ENCODE peak calls at places on chromosome 13, in ten cellular contexts. One of them, this sample, is unnamed.
A peak's percentile ranks its signal among the peaks of the same experiment; 100 is the strongest.

GRCh38 chr13:60617863-60618733 is 221.1 kb downstream of the TDRD3 start:
- DNase-seq in AG10803: peak; percentile 55
- DNase-seq in IMR-90: peak; percentile 36
- DNase-seq in body of pancreas: no peak
- DNase-seq in fibroblast of mammary gland: peak; percentile 54
- DNase-seq in upper lobe of right lung: no peak
- DNase-seq in AG09309: peak; percentile 14
- DNase-seq in tibial nerve: no peak
- DNase-seq in cardiac muscle cell: peak; percentile 14
- DNase-seq in breast epithelium: no peak
- DNase-seq in this sample: peak; percentile 31

GRCh38 chr13:30569901-30570576 is 47.7 kb upstream of the USPL1 start:
- DNase-seq in AG10803: peak; percentile 94
- DNase-seq in IMR-90: peak; percentile 99
- DNase-seq in body of pancreas: no peak
- DNase-seq in fibroblast of mammary gland: peak; percentile 98
- DNase-seq in upper lobe of right lung: no peak
- DNase-seq in AG09309: peak; percentile 90
- DNase-seq in tibial nerve: no peak
- DNase-seq in cardiac muscle cell: no peak
- DNase-seq in breast epithelium: peak; percentile 33
- DNase-seq in this sample: no peak

GRCh38 chr13:46495647-46496046 is 57.3 kb upstream of the LRCH1 start:
- DNase-seq in AG10803: peak; percentile 63
- DNase-seq in IMR-90: no peak
- DNase-seq in body of pancreas: no peak
- DNase-seq in fibroblast of mammary gland: peak; percentile 57
- DNase-seq in upper lobe of right lung: no peak
- DNase-seq in AG09309: no peak
- DNase-seq in tibial nerve: no peak
- DNase-seq in cardiac muscle cell: no peak
- DNase-seq in breast epithelium: no peak
- DNase-seq in this sample: peak; percentile 51

GRCh38 chr13:93413972-93414717 is 187.5 kb downstream of the GPC6 start:
- DNase-seq in AG10803: no peak
- DNase-seq in IMR-90: peak; percentile 55
- DNase-seq in body of pancreas: no peak
- DNase-seq in fibroblast of mammary gland: peak; percentile 33
- DNase-seq in upper lobe of right lung: no peak
- DNase-seq in AG09309: no peak
- DNase-seq in tibial nerve: no peak
- DNase-seq in cardiac muscle cell: no peak
- DNase-seq in breast epithelium: no peak
- DNase-seq in this sample: no peak

GRCh38 chr13:76289558-76289957 is 596.6 kb downstream of the KCTD12 start:
- DNase-seq in AG10803: no peak
- DNase-seq in IMR-90: no peak
- DNase-seq in body of pancreas: no peak
- DNase-seq in fibroblast of mammary gland: peak; percentile 9
- DNase-seq in upper lobe of right lung: no peak
- DNase-seq in AG09309: no peak
- DNase-seq in tibial nerve: no peak
- DNase-seq in cardiac muscle cell: no peak
- DNase-seq in breast epithelium: no peak
- DNase-seq in this sample: no peak

GRCh38 chr13:24032674-24033073 is 127.8 kb upstream of the SPATA13 start:
- DNase-seq in AG10803: peak; percentile 61
- DNase-seq in IMR-90: peak; percentile 34
- DNase-seq in body of pancreas: peak; percentile 65
- DNase-seq in fibroblast of mammary gland: peak; percentile 60
- DNase-seq in upper lobe of right lung: no peak
- DNase-seq in AG09309: no peak
- DNase-seq in tibial nerve: no peak
- DNase-seq in cardiac muscle cell: no peak
- DNase-seq in breast epithelium: no peak
- DNase-seq in this sample: no peak

GRCh38 chr13:110529522-110530311 is 31.8 kb downstream of the RAB20 start:
- DNase-seq in AG10803: no peak
- DNase-seq in IMR-90: no peak
- DNase-seq in body of pancreas: no peak
- DNase-seq in fibroblast of mammary gland: no peak
- DNase-seq in upper lobe of right lung: no peak
- DNase-seq in AG09309: no peak
- DNase-seq in tibial nerve: no peak
- DNase-seq in cardiac muscle cell: no peak
- DNase-seq in breast epithelium: no peak
- DNase-seq in this sample: no peak

GRCh38 chr13:29702912-29703351 is 107.4 kb upstream of the SLC7A1 start:
- DNase-seq in AG10803: peak; percentile 93
- DNase-seq in IMR-90: peak; percentile 69
- DNase-seq in body of pancreas: no peak
- DNase-seq in fibroblast of mammary gland: peak; percentile 93
- DNase-seq in upper lobe of right lung: no peak
- DNase-seq in AG09309: peak; percentile 94
- DNase-seq in tibial nerve: no peak
- DNase-seq in cardiac muscle cell: no peak
- DNase-seq in breast epithelium: no peak
- DNase-seq in this sample: no peak

GRCh38 chr13:70604448-70604847 is 496.2 kb upstream of the KLHL1 start:
- DNase-seq in AG10803: no peak
- DNase-seq in IMR-90: no peak
- DNase-seq in body of pancreas: no peak
- DNase-seq in fibroblast of mammary gland: no peak
- DNase-seq in upper lobe of right lung: no peak
- DNase-seq in AG09309: no peak
- DNase-seq in tibial nerve: no peak
- DNase-seq in cardiac muscle cell: peak; percentile 45
- DNase-seq in breast epithelium: no peak
- DNase-seq in this sample: no peak

GRCh38 chr13:36420437-36420891 is 11.8 kb upstream of the CCNA1 start:
- DNase-seq in AG10803: peak; percentile 57
- DNase-seq in IMR-90: peak; percentile 59
- DNase-seq in body of pancreas: peak; percentile 67
- DNase-seq in fibroblast of mammary gland: peak; percentile 79
- DNase-seq in upper lobe of right lung: peak; percentile 70
- DNase-seq in AG09309: peak; percentile 24
- DNase-seq in tibial nerve: peak; percentile 58
- DNase-seq in cardiac muscle cell: peak; percentile 78
- DNase-seq in breast epithelium: peak; percentile 68
- DNase-seq in this sample: peak; percentile 6

GRCh38 chr13:85698236-85698635 is 101.0 kb downstream of the SLITRK6 start:
- DNase-seq in AG10803: no peak
- DNase-seq in IMR-90: peak; percentile 27
- DNase-seq in body of pancreas: no peak
- DNase-seq in fibroblast of mammary gland: no peak
- DNase-seq in upper lobe of right lung: no peak
- DNase-seq in AG09309: no peak
- DNase-seq in tibial nerve: no peak
- DNase-seq in cardiac muscle cell: no peak
- DNase-seq in breast epithelium: no peak
- DNase-seq in this sample: no peak

GRCh38 chr13:43356566-43356965 is 333.2 kb downstream of the DNAJC15 start:
- DNase-seq in AG10803: peak; percentile 49
- DNase-seq in IMR-90: peak; percentile 10
- DNase-seq in body of pancreas: no peak
- DNase-seq in fibroblast of mammary gland: peak; percentile 7
- DNase-seq in upper lobe of right lung: no peak
- DNase-seq in AG09309: peak; percentile 11
- DNase-seq in tibial nerve: no peak
- DNase-seq in cardiac muscle cell: no peak
- DNase-seq in breast epithelium: no peak
- DNase-seq in this sample: no peak

GRCh38 chr13:23463631-23464030 is 30.1 kb upstream of the SACS start:
- DNase-seq in AG10803: peak; percentile 41
- DNase-seq in IMR-90: no peak
- DNase-seq in body of pancreas: no peak
- DNase-seq in fibroblast of mammary gland: no peak
- DNase-seq in upper lobe of right lung: no peak
- DNase-seq in AG09309: no peak
- DNase-seq in tibial nerve: no peak
- DNase-seq in cardiac muscle cell: no peak
- DNase-seq in breast epithelium: no peak
- DNase-seq in this sample: no peak

DNA sequence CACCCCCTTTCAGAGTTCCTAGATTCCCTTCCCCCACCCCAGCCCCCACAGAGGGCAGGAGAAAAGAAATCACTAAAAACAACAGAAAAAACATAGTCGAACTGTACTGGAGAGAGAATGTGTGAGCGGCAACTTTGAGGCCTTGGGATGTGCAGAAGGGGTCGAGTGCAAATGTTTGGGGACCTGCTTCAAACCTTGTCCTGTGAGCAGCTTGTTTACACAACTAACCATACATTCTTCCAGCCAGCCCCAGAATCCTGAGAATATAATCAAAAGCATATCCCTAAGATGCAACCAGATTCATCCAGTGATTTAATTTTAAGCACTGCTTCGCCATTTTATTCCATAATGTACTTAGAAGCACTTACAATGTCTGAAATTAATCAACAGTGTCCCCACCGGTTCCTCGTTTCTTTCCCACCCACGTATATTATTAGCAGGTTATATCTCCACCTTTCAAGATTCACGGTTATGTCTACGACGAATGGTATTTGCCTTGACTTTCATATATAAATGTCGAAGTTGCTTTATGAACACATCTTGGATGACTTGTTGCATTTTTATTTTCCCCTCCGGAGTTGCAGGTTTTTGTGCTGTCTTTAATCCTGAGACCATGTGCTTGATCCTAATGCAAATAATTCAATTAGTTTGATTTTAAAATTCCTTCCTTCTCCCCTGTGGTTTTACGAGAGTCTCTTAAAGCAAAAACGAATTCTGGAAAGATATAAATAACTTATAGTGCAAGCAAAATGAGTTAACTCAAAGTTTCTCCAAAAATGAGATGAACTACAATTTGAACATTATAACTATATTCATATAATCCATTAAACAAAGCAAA is 107.6 kb downstream of the ZIC5 start:
- DNase-seq in AG10803: no peak
- DNase-seq in IMR-90: no peak
- DNase-seq in body of pancreas: no peak
- DNase-seq in fibroblast of mammary gland: no peak
- DNase-seq in upper lobe of right lung: no peak
- DNase-seq in AG09309: no peak
- DNase-seq in tibial nerve: no peak
- DNase-seq in cardiac muscle cell: no peak
- DNase-seq in breast epithelium: no peak
- DNase-seq in this sample: no peak
- H3K4me3 ChIP-seq in AG10803: no peak overlapping the region
- H3K4me3 ChIP-seq in IMR-90: no peak overlapping the region
- H3K4me3 ChIP-seq in body of pancreas: no peak overlapping the region
- H3K4me3 ChIP-seq in fibroblast of mammary gland: no peak overlapping the region
- H3K4me3 ChIP-seq in upper lobe of right lung: no peak overlapping the region
- H3K4me3 ChIP-seq in AG09309: no peak overlapping the region
- H3K4me3 ChIP-seq in tibial nerve: no peak overlapping the region
- H3K4me3 ChIP-seq in cardiac muscle cell: no peak overlapping the region
- H3K4me3 ChIP-seq in breast epithelium: no peak overlapping the region
- H3K4me3 ChIP-seq in this sample: no peak overlapping the region

DNA sequence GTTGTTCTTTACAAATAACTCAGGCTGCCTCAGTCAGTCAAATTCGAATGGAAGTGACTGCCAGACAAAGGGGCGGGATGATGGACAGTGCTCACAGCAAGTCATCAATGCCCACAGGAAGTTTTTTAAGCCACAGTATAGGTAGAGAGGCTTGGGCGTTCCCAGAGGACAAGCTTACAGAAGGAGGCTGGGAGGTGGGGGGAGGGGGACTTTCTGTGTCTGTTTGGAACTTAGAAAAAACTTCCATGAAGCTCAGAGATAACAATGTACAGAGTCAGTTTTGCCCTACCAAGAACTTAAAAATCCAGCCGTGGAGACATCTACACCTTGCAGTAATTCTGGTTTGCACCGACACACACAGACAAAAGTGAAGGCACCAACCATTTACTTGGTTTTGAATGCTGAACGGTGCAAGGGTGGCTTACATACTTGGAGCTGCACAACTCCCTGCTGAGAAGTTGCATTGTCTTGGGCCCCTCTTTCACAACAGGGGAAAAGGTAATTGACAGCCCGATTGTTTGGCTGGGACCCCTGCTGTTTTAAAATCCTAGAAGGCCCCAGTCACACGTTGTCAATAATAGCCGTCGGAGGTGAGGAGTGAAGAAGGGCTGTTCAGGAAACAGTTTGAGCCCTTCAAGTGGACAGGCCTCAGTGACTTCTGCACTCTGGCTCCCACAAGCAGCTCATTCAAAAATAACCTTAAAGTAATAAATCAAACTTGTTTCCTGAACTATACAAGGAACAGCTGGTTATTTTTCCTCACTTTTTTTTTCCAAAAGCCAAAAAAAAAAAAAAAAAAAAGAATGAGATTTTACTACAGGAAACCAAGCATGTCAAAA is 18.8 kb upstream of the SPRY2 start:
- DNase-seq in AG10803: no peak
- DNase-seq in IMR-90: no peak
- DNase-seq in body of pancreas: no peak
- DNase-seq in fibroblast of mammary gland: peak; percentile 30
- DNase-seq in upper lobe of right lung: no peak
- DNase-seq in AG09309: no peak
- DNase-seq in tibial nerve: no peak
- DNase-seq in cardiac muscle cell: peak; percentile 64
- DNase-seq in breast epithelium: no peak
- DNase-seq in this sample: no peak
- H3K4me3 ChIP-seq in AG10803: no peak overlapping the region
- H3K4me3 ChIP-seq in IMR-90: no peak overlapping the region
- H3K4me3 ChIP-seq in body of pancreas: no peak overlapping the region
- H3K4me3 ChIP-seq in fibroblast of mammary gland: no peak overlapping the region
- H3K4me3 ChIP-seq in upper lobe of right lung: no peak overlapping the region
- H3K4me3 ChIP-seq in AG09309: no peak overlapping the region
- H3K4me3 ChIP-seq in tibial nerve: no peak overlapping the region
- H3K4me3 ChIP-seq in cardiac muscle cell: no peak overlapping the region
- H3K4me3 ChIP-seq in breast epithelium: no peak overlapping the region
- H3K4me3 ChIP-seq in this sample: no peak overlapping the region

DNA sequence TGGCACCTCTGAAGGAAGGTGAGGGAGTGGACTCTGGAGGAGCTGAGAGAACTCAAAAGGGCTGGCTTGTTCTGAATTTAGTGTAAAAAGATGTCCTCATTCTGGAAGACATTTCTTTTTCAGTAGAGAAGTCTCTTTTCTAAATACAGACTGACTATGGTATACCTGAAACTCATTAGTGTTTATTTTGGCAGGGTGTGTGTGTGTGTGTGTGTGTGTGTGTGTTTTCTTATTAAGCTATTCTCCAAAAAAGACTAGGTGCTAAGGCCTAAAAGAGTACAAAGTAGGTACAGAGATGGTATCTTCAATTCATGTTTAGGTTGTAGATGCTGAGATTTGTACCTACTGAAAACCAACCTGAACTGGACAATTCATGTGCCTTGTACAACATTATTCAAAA is 196.4 kb downstream of the SPRY2 start:
- DNase-seq in AG10803: no peak
- DNase-seq in IMR-90: no peak
- DNase-seq in body of pancreas: no peak
- DNase-seq in fibroblast of mammary gland: no peak
- DNase-seq in upper lobe of right lung: no peak
- DNase-seq in AG09309: no peak
- DNase-seq in tibial nerve: no peak
- DNase-seq in cardiac muscle cell: no peak
- DNase-seq in breast epithelium: no peak
- DNase-seq in this sample: no peak
- H3K4me3 ChIP-seq in AG10803: no peak overlapping the region
- H3K4me3 ChIP-seq in IMR-90: no peak overlapping the region
- H3K4me3 ChIP-seq in body of pancreas: no peak overlapping the region
- H3K4me3 ChIP-seq in fibroblast of mammary gland: no peak overlapping the region
- H3K4me3 ChIP-seq in upper lobe of right lung: no peak overlapping the region
- H3K4me3 ChIP-seq in AG09309: no peak overlapping the region
- H3K4me3 ChIP-seq in tibial nerve: no peak overlapping the region
- H3K4me3 ChIP-seq in cardiac muscle cell: no peak overlapping the region
- H3K4me3 ChIP-seq in breast epithelium: no peak overlapping the region
- H3K4me3 ChIP-seq in this sample: no peak overlapping the region

GRCh38 chr13:66661336-66661735 is 568.8 kb downstream of the PCDH9 start:
- DNase-seq in AG10803: no peak
- DNase-seq in IMR-90: no peak
- DNase-seq in body of pancreas: no peak
- DNase-seq in fibroblast of mammary gland: no peak
- DNase-seq in upper lobe of right lung: no peak
- DNase-seq in AG09309: no peak
- DNase-seq in tibial nerve: no peak
- DNase-seq in cardiac muscle cell: no peak
- DNase-seq in breast epithelium: no peak
- DNase-seq in this sample: no peak
- H3K4me3 ChIP-seq in AG10803: no peak overlapping the region
- H3K4me3 ChIP-seq in IMR-90: no peak overlapping the region
- H3K4me3 ChIP-seq in body of pancreas: no peak overlapping the region
- H3K4me3 ChIP-seq in fibroblast of mammary gland: no peak overlapping the region
- H3K4me3 ChIP-seq in upper lobe of right lung: no peak overlapping the region
- H3K4me3 ChIP-seq in AG09309: no peak overlapping the region
- H3K4me3 ChIP-seq in tibial nerve: no peak overlapping the region
- H3K4me3 ChIP-seq in cardiac muscle cell: no peak overlapping the region
- H3K4me3 ChIP-seq in breast epithelium: no peak overlapping the region
- H3K4me3 ChIP-seq in this sample: no peak overlapping the region

This sample was measured in LNCaP clone FGC.